ENCODE peak calls at places on chromosomes 12 and 14, in nine cellular contexts. R, S, D, J, Y, W, F, C and X are unnamed samples.

GRCh38 chr12:54017027-54017788 is 8.4 kb downstream of the HOXC8 start:
- DNase-seq in F (no peak), D (peak), R (no peak), W (no peak), S (no peak), Y (no peak), C (no peak), J (no peak), X (no peak)

GRCh38 chr14:102392506-102392905 is 29.8 kb downstream of the TECPR2 start:
- DNase-seq in D (no peak), R (no peak), F (no peak), Y (no peak), C (no peak), J (no peak), W (no peak), S (peak), X (no peak)

GRCh38 chr12:6951551-6952120 is 480 bp downstream of the PTPN6 start:
- DNase-seq in S (no peak), R (no peak), Y (no peak), C (no peak), F (no peak), W (no peak), J (no peak), D (no peak), X (no peak)

GRCh38 chr12:123223241-123223668 is 9.7 kb downstream of the MPHOSPH9 start:
- DNase-seq in Y (no peak), W (no peak), F (no peak), S (no peak), J (no peak), R (no peak), C (no peak), D (no peak), X (no peak)

GRCh38 chr12:50984899-50985298 is 32.6 kb downstream of the HIGD1C start:
- DNase-seq in Y (no peak), C (no peak), R (peak), F (no peak), W (peak), J (no peak), S (peak), D (no peak), X (no peak)

GRCh38 chr14:97166497-97166896 is 369.3 kb downstream of the VRK1 start:
- DNase-seq in D (no peak), W (no peak), S (no peak), Y (no peak), F (no peak), J (no peak), R (no peak), C (no peak), X (no peak)

GRCh38 chr14:99190696-99191662 is 81.0 kb downstream of the BCL11B start:
- DNase-seq in W (no peak), J (no peak), R (no peak), Y (no peak), F (no peak), C (no peak), D (no peak), S (no peak), X (no peak)

GRCh38 chr14:23895480-23895879 is 58.1 kb upstream of the DHRS4 start:
- DNase-seq in D (no peak), R (peak), J (no peak), W (no peak), F (no peak), C (no peak), Y (no peak), S (no peak), X (no peak)

GRCh38 chr14:99807413-99808132 is 14.4 kb downstream of the EML1 start:
- DNase-seq in R (peak), F (no peak), C (no peak), J (no peak), Y (no peak), D (no peak), W (no peak), S (peak), X (no peak)

GRCh38 chr14:67526676-67527459 is 6.2 kb upstream of the PLEKHH1 start:
- DNase-seq in F (no peak), D (peak), R (peak), J (no peak), C (no peak), S (peak), W (peak), Y (peak), X (peak)

GRCh38 chr12:108386704-108387360 is 47.7 kb upstream of the CMKLR1 start:
- DNase-seq in F (no peak), W (no peak), C (no peak), R (no peak), J (no peak), S (no peak), Y (no peak), D (no peak), X (no peak)

GRCh38 chr12:18906354-18906753 is 168.4 kb downstream of the CAPZA3 start:
- DNase-seq in D (no peak), Y (no peak), W (no peak), F (no peak), C (no peak), S (no peak), R (no peak), J (no peak), X (no peak)

GRCh38 chr12:52534482-52534881 is 14.3 kb upstream of the KRT5 start:
- DNase-seq in R (no peak), J (no peak), S (no peak), D (no peak), C (no peak), F (no peak), W (no peak), Y (no peak), X (no peak)